ENCODE peak calls at places on chromosomes 6 and 20, in seven cellular contexts. One of them, this sample, is unnamed.

GRCh38 chr6:110645685-110646418 is 169.4 kb downstream of the CDK19 start:
- DNase-seq in endothelial cell: no peak
- DNase-seq in LoVo: no peak
- DNase-seq in SW 1271: no peak
- DNase-seq in stimulated activated CD4-positive, alpha-beta T cell treated with anti-CD3 and anti-CD28 coated beads, Interleukin-1b, Interleukin-23, amount 100 ng/mL, for 24 hours: no peak
- DNase-seq in retinal pigment epithelial cell: no peak
- DNase-seq in M059J: no peak
- DNase-seq in this sample: no peak

GRCh38 chr6:79713701-79714322 is 82.7 kb downstream of the SH3BGRL2 start:
- DNase-seq in endothelial cell: peak
- DNase-seq in LoVo: peak
- DNase-seq in SW 1271: peak
- DNase-seq in stimulated activated CD4-positive, alpha-beta T cell treated with anti-CD3 and anti-CD28 coated beads, Interleukin-1b, Interleukin-23, amount 100 ng/mL, for 24 hours: peak
- DNase-seq in retinal pigment epithelial cell: no peak
- DNase-seq in M059J: peak
- DNase-seq in this sample: no peak

GRCh38 chr20:62706857-62707256 is 1.8 kb upstream of the NTSR1 start:
- DNase-seq in endothelial cell: no peak
- DNase-seq in LoVo: no peak
- DNase-seq in SW 1271: no peak
- DNase-seq in stimulated activated CD4-positive, alpha-beta T cell treated with anti-CD3 and anti-CD28 coated beads, Interleukin-1b, Interleukin-23, amount 100 ng/mL, for 24 hours: no peak
- DNase-seq in retinal pigment epithelial cell: no peak
- DNase-seq in M059J: no peak
- DNase-seq in this sample: no peak

GRCh38 chr20:63000958-63001357 is 5.8 kb downstream of the BHLHE23 start:
- DNase-seq in endothelial cell: no peak
- DNase-seq in LoVo: no peak
- DNase-seq in SW 1271: no peak
- DNase-seq in stimulated activated CD4-positive, alpha-beta T cell treated with anti-CD3 and anti-CD28 coated beads, Interleukin-1b, Interleukin-23, amount 100 ng/mL, for 24 hours: no peak
- DNase-seq in retinal pigment epithelial cell: no peak
- DNase-seq in M059J: no peak
- DNase-seq in this sample: no peak

GRCh38 chr6:112694986-112695385 is 347.9 kb downstream of the RFPL4B start:
- DNase-seq in endothelial cell: no peak
- DNase-seq in LoVo: no peak
- DNase-seq in SW 1271: no peak
- DNase-seq in stimulated activated CD4-positive, alpha-beta T cell treated with anti-CD3 and anti-CD28 coated beads, Interleukin-1b, Interleukin-23, amount 100 ng/mL, for 24 hours: no peak
- DNase-seq in retinal pigment epithelial cell: no peak
- DNase-seq in M059J: no peak
- DNase-seq in this sample: no peak

GRCh38 chr20:20763652-20764051 is 51.2 kb upstream of the RALGAPA2 start:
- DNase-seq in endothelial cell: no peak
- DNase-seq in LoVo: no peak
- DNase-seq in SW 1271: no peak
- DNase-seq in stimulated activated CD4-positive, alpha-beta T cell treated with anti-CD3 and anti-CD28 coated beads, Interleukin-1b, Interleukin-23, amount 100 ng/mL, for 24 hours: no peak
- DNase-seq in retinal pigment epithelial cell: no peak
- DNase-seq in M059J: no peak
- DNase-seq in this sample: no peak

GRCh38 chr20:62366370-62367135 is 559 bp downstream of the LAMA5 start:
- DNase-seq in endothelial cell: no peak
- DNase-seq in LoVo: no peak
- DNase-seq in SW 1271: no peak
- DNase-seq in stimulated activated CD4-positive, alpha-beta T cell treated with anti-CD3 and anti-CD28 coated beads, Interleukin-1b, Interleukin-23, amount 100 ng/mL, for 24 hours: no peak
- DNase-seq in retinal pigment epithelial cell: no peak
- DNase-seq in M059J: no peak
- DNase-seq in this sample: no peak

GRCh38 chr20:52926505-52926904 is 45.7 kb upstream of the TSHZ2 start:
- DNase-seq in endothelial cell: no peak
- DNase-seq in LoVo: no peak
- DNase-seq in SW 1271: no peak
- DNase-seq in stimulated activated CD4-positive, alpha-beta T cell treated with anti-CD3 and anti-CD28 coated beads, Interleukin-1b, Interleukin-23, amount 100 ng/mL, for 24 hours: no peak
- DNase-seq in retinal pigment epithelial cell: no peak
- DNase-seq in M059J: peak
- DNase-seq in this sample: no peak

GRCh38 chr6:119078449-119079287 is at the start of gene FAM184A:
- DNase-seq in endothelial cell: peak
- DNase-seq in LoVo: peak
- DNase-seq in SW 1271: peak
- DNase-seq in stimulated activated CD4-positive, alpha-beta T cell treated with anti-CD3 and anti-CD28 coated beads, Interleukin-1b, Interleukin-23, amount 100 ng/mL, for 24 hours: peak
- DNase-seq in retinal pigment epithelial cell: no peak
- DNase-seq in M059J: peak
- DNase-seq in this sample: no peak

GRCh38 chr6:32397252-32397920 is 9.6 kb downstream of the BTNL2 start:
- DNase-seq in endothelial cell: no peak
- DNase-seq in LoVo: no peak
- DNase-seq in SW 1271: no peak
- DNase-seq in stimulated activated CD4-positive, alpha-beta T cell treated with anti-CD3 and anti-CD28 coated beads, Interleukin-1b, Interleukin-23, amount 100 ng/mL, for 24 hours: no peak
- DNase-seq in retinal pigment epithelial cell: no peak
- DNase-seq in M059J: peak
- DNase-seq in this sample: no peak

GRCh38 chr20:61991476-61991875 is 74.2 kb downstream of the TAF4 start:
- DNase-seq in endothelial cell: no peak
- DNase-seq in LoVo: no peak
- DNase-seq in SW 1271: no peak
- DNase-seq in stimulated activated CD4-positive, alpha-beta T cell treated with anti-CD3 and anti-CD28 coated beads, Interleukin-1b, Interleukin-23, amount 100 ng/mL, for 24 hours: no peak
- DNase-seq in retinal pigment epithelial cell: no peak
- DNase-seq in M059J: peak
- DNase-seq in this sample: no peak

GRCh38 chr20:16518068-16518783 is 55.0 kb downstream of the KIF16B start:
- DNase-seq in endothelial cell: peak
- DNase-seq in LoVo: peak
- DNase-seq in SW 1271: no peak
- DNase-seq in stimulated activated CD4-positive, alpha-beta T cell treated with anti-CD3 and anti-CD28 coated beads, Interleukin-1b, Interleukin-23, amount 100 ng/mL, for 24 hours: peak
- DNase-seq in retinal pigment epithelial cell: no peak
- DNase-seq in M059J: peak
- DNase-seq in this sample: no peak

GRCh38 chr6:86937219-86938079 is at the start of gene HTR1E:
- DNase-seq in endothelial cell: peak
- DNase-seq in LoVo: no peak
- DNase-seq in SW 1271: no peak
- DNase-seq in stimulated activated CD4-positive, alpha-beta T cell treated with anti-CD3 and anti-CD28 coated beads, Interleukin-1b, Interleukin-23, amount 100 ng/mL, for 24 hours: no peak
- DNase-seq in retinal pigment epithelial cell: no peak
- DNase-seq in M059J: peak
- DNase-seq in this sample: no peak

GRCh38 chr6:135910943-135911618 is 59.6 kb downstream of the PDE7B start:
- DNase-seq in endothelial cell: no peak
- DNase-seq in LoVo: no peak
- DNase-seq in SW 1271: no peak
- DNase-seq in stimulated activated CD4-positive, alpha-beta T cell treated with anti-CD3 and anti-CD28 coated beads, Interleukin-1b, Interleukin-23, amount 100 ng/mL, for 24 hours: no peak
- DNase-seq in retinal pigment epithelial cell: no peak
- DNase-seq in M059J: peak
- DNase-seq in this sample: no peak

GRCh38 chr6:23081701-23082100 is 512.3 kb downstream of the HDGFL1 start:
- DNase-seq in endothelial cell: no peak
- DNase-seq in LoVo: no peak
- DNase-seq in SW 1271: no peak
- DNase-seq in stimulated activated CD4-positive, alpha-beta T cell treated with anti-CD3 and anti-CD28 coated beads, Interleukin-1b, Interleukin-23, amount 100 ng/mL, for 24 hours: no peak
- DNase-seq in retinal pigment epithelial cell: no peak
- DNase-seq in M059J: no peak
- DNase-seq in this sample: no peak

GRCh38 chr6:170057961-170058877 is 232.7 kb downstream of the DLL1 start:
- DNase-seq in endothelial cell: no peak
- DNase-seq in LoVo: no peak
- DNase-seq in SW 1271: no peak
- DNase-seq in stimulated activated CD4-positive, alpha-beta T cell treated with anti-CD3 and anti-CD28 coated beads, Interleukin-1b, Interleukin-23, amount 100 ng/mL, for 24 hours: no peak
- DNase-seq in retinal pigment epithelial cell: no peak
- DNase-seq in M059J: no peak
- DNase-seq in this sample: no peak

GRCh38 chr6:28747631-28748157 is 176.1 kb downstream of the TRIM27 start:
- DNase-seq in endothelial cell: peak
- DNase-seq in LoVo: peak
- DNase-seq in SW 1271: peak
- DNase-seq in stimulated activated CD4-positive, alpha-beta T cell treated with anti-CD3 and anti-CD28 coated beads, Interleukin-1b, Interleukin-23, amount 100 ng/mL, for 24 hours: no peak
- DNase-seq in retinal pigment epithelial cell: no peak
- DNase-seq in M059J: peak
- DNase-seq in this sample: peak

GRCh38 chr6:3381233-3382065 is 75.4 kb downstream of the SLC22A23 start:
- DNase-seq in endothelial cell: no peak
- DNase-seq in LoVo: no peak
- DNase-seq in SW 1271: no peak
- DNase-seq in stimulated activated CD4-positive, alpha-beta T cell treated with anti-CD3 and anti-CD28 coated beads, Interleukin-1b, Interleukin-23, amount 100 ng/mL, for 24 hours: no peak
- DNase-seq in retinal pigment epithelial cell: no peak
- DNase-seq in M059J: no peak
- DNase-seq in this sample: no peak

GRCh38 chr6:150124235-150124634 is 18.6 kb upstream of the PPP1R14C start:
- DNase-seq in endothelial cell: no peak
- DNase-seq in LoVo: no peak
- DNase-seq in SW 1271: no peak
- DNase-seq in stimulated activated CD4-positive, alpha-beta T cell treated with anti-CD3 and anti-CD28 coated beads, Interleukin-1b, Interleukin-23, amount 100 ng/mL, for 24 hours: no peak
- DNase-seq in retinal pigment epithelial cell: no peak
- DNase-seq in M059J: no peak
- DNase-seq in this sample: no peak

GRCh38 chr6:150695652-150696051 is 96.0 kb downstream of the PLEKHG1 start:
- DNase-seq in endothelial cell: no peak
- DNase-seq in LoVo: peak
- DNase-seq in SW 1271: no peak
- DNase-seq in stimulated activated CD4-positive, alpha-beta T cell treated with anti-CD3 and anti-CD28 coated beads, Interleukin-1b, Interleukin-23, amount 100 ng/mL, for 24 hours: no peak
- DNase-seq in retinal pigment epithelial cell: no peak
- DNase-seq in M059J: no peak
- DNase-seq in this sample: no peak

GRCh38 chr6:7727951-7728854 is 2.3 kb downstream of the BMP6 start:
- DNase-seq in endothelial cell: peak
- DNase-seq in LoVo: no peak
- DNase-seq in SW 1271: no peak
- DNase-seq in stimulated activated CD4-positive, alpha-beta T cell treated with anti-CD3 and anti-CD28 coated beads, Interleukin-1b, Interleukin-23, amount 100 ng/mL, for 24 hours: no peak
- DNase-seq in retinal pigment epithelial cell: no peak
- DNase-seq in M059J: peak
- DNase-seq in this sample: no peak

GRCh38 chr20:24773751-24774201 is 175.3 kb upstream of the CST7 start:
- DNase-seq in endothelial cell: no peak
- DNase-seq in LoVo: peak
- DNase-seq in SW 1271: no peak
- DNase-seq in stimulated activated CD4-positive, alpha-beta T cell treated with anti-CD3 and anti-CD28 coated beads, Interleukin-1b, Interleukin-23, amount 100 ng/mL, for 24 hours: no peak
- DNase-seq in retinal pigment epithelial cell: peak
- DNase-seq in M059J: peak
- DNase-seq in this sample: peak

GRCh38 chr20:17617868-17618672 is 48.2 kb downstream of the DSTN start:
- DNase-seq in endothelial cell: no peak
- DNase-seq in LoVo: no peak
- DNase-seq in SW 1271: no peak
- DNase-seq in stimulated activated CD4-positive, alpha-beta T cell treated with anti-CD3 and anti-CD28 coated beads, Interleukin-1b, Interleukin-23, amount 100 ng/mL, for 24 hours: no peak
- DNase-seq in retinal pigment epithelial cell: no peak
- DNase-seq in M059J: peak
- DNase-seq in this sample: no peak

GRCh38 chr6:170423030-170423429 is 116.5 kb downstream of the FAM120B start:
- DNase-seq in endothelial cell: peak
- DNase-seq in LoVo: no peak
- DNase-seq in SW 1271: no peak
- DNase-seq in stimulated activated CD4-positive, alpha-beta T cell treated with anti-CD3 and anti-CD28 coated beads, Interleukin-1b, Interleukin-23, amount 100 ng/mL, for 24 hours: no peak
- DNase-seq in retinal pigment epithelial cell: no peak
- DNase-seq in M059J: no peak
- DNase-seq in this sample: no peak

GRCh38 chr6:151485616-151486015 is 8.2 kb upstream of the CCDC170 start:
- DNase-seq in endothelial cell: no peak
- DNase-seq in LoVo: no peak
- DNase-seq in SW 1271: no peak
- DNase-seq in stimulated activated CD4-positive, alpha-beta T cell treated with anti-CD3 and anti-CD28 coated beads, Interleukin-1b, Interleukin-23, amount 100 ng/mL, for 24 hours: no peak
- DNase-seq in retinal pigment epithelial cell: no peak
- DNase-seq in M059J: peak
- DNase-seq in this sample: no peak

GRCh38 chr20:24913076-24913628 is 35.9 kb upstream of the CST7 start:
- DNase-seq in endothelial cell: no peak
- DNase-seq in LoVo: no peak
- DNase-seq in SW 1271: no peak
- DNase-seq in stimulated activated CD4-positive, alpha-beta T cell treated with anti-CD3 and anti-CD28 coated beads, Interleukin-1b, Interleukin-23, amount 100 ng/mL, for 24 hours: no peak
- DNase-seq in retinal pigment epithelial cell: no peak
- DNase-seq in M059J: no peak
- DNase-seq in this sample: no peak

GRCh38 chr6:119978274-119978889 is 628.8 kb upstream of the MAN1A1 start:
- DNase-seq in endothelial cell: peak
- DNase-seq in LoVo: peak
- DNase-seq in SW 1271: no peak
- DNase-seq in stimulated activated CD4-positive, alpha-beta T cell treated with anti-CD3 and anti-CD28 coated beads, Interleukin-1b, Interleukin-23, amount 100 ng/mL, for 24 hours: no peak
- DNase-seq in retinal pigment epithelial cell: no peak
- DNase-seq in M059J: peak
- DNase-seq in this sample: no peak

GRCh38 chr20:9442858-9443257 is 71.5 kb upstream of the LAMP5 start:
- DNase-seq in endothelial cell: no peak
- DNase-seq in LoVo: no peak
- DNase-seq in SW 1271: no peak
- DNase-seq in stimulated activated CD4-positive, alpha-beta T cell treated with anti-CD3 and anti-CD28 coated beads, Interleukin-1b, Interleukin-23, amount 100 ng/mL, for 24 hours: no peak
- DNase-seq in retinal pigment epithelial cell: no peak
- DNase-seq in M059J: peak
- DNase-seq in this sample: no peak

GRCh38 chr6:137873273-137873762 is 6.3 kb downstream of the TNFAIP3 start:
- DNase-seq in endothelial cell: no peak
- DNase-seq in LoVo: peak
- DNase-seq in SW 1271: peak
- DNase-seq in stimulated activated CD4-positive, alpha-beta T cell treated with anti-CD3 and anti-CD28 coated beads, Interleukin-1b, Interleukin-23, amount 100 ng/mL, for 24 hours: peak
- DNase-seq in retinal pigment epithelial cell: no peak
- DNase-seq in M059J: peak
- DNase-seq in this sample: peak

GRCh38 chr20:51926670-51927305 is 124.5 kb upstream of the SALL4 start:
- DNase-seq in endothelial cell: no peak
- DNase-seq in LoVo: no peak
- DNase-seq in SW 1271: no peak
- DNase-seq in stimulated activated CD4-positive, alpha-beta T cell treated with anti-CD3 and anti-CD28 coated beads, Interleukin-1b, Interleukin-23, amount 100 ng/mL, for 24 hours: no peak
- DNase-seq in retinal pigment epithelial cell: no peak
- DNase-seq in M059J: peak
- DNase-seq in this sample: no peak

GRCh38 chr20:53124075-53124532 is 151.9 kb downstream of the TSHZ2 start:
- DNase-seq in endothelial cell: no peak
- DNase-seq in LoVo: no peak
- DNase-seq in SW 1271: no peak
- DNase-seq in stimulated activated CD4-positive, alpha-beta T cell treated with anti-CD3 and anti-CD28 coated beads, Interleukin-1b, Interleukin-23, amount 100 ng/mL, for 24 hours: no peak
- DNase-seq in retinal pigment epithelial cell: no peak
- DNase-seq in M059J: peak
- DNase-seq in this sample: no peak

GRCh38 chr6:47182291-47182957 is 127.3 kb downstream of the TNFRSF21 start:
- DNase-seq in endothelial cell: no peak
- DNase-seq in LoVo: no peak
- DNase-seq in SW 1271: no peak
- DNase-seq in stimulated activated CD4-positive, alpha-beta T cell treated with anti-CD3 and anti-CD28 coated beads, Interleukin-1b, Interleukin-23, amount 100 ng/mL, for 24 hours: no peak
- DNase-seq in retinal pigment epithelial cell: no peak
- DNase-seq in M059J: no peak
- DNase-seq in this sample: no peak

GRCh38 chr6:126914172-126914571 is 204.3 kb upstream of the RSPO3 start:
- DNase-seq in endothelial cell: no peak
- DNase-seq in LoVo: no peak
- DNase-seq in SW 1271: no peak
- DNase-seq in stimulated activated CD4-positive, alpha-beta T cell treated with anti-CD3 and anti-CD28 coated beads, Interleukin-1b, Interleukin-23, amount 100 ng/mL, for 24 hours: no peak
- DNase-seq in retinal pigment epithelial cell: no peak
- DNase-seq in M059J: no peak
- DNase-seq in this sample: peak

GRCh38 chr6:96468281-96468680 is 53.3 kb upstream of the UFL1 start:
- DNase-seq in endothelial cell: no peak
- DNase-seq in LoVo: no peak
- DNase-seq in SW 1271: no peak
- DNase-seq in stimulated activated CD4-positive, alpha-beta T cell treated with anti-CD3 and anti-CD28 coated beads, Interleukin-1b, Interleukin-23, amount 100 ng/mL, for 24 hours: no peak
- DNase-seq in retinal pigment epithelial cell: no peak
- DNase-seq in M059J: no peak
- DNase-seq in this sample: no peak

GRCh38 chr6:33897193-33897479 is 93.3 kb upstream of the MLN start:
- DNase-seq in endothelial cell: peak
- DNase-seq in LoVo: no peak
- DNase-seq in SW 1271: no peak
- DNase-seq in stimulated activated CD4-positive, alpha-beta T cell treated with anti-CD3 and anti-CD28 coated beads, Interleukin-1b, Interleukin-23, amount 100 ng/mL, for 24 hours: no peak
- DNase-seq in retinal pigment epithelial cell: no peak
- DNase-seq in M059J: no peak
- DNase-seq in this sample: no peak